ENCODE peak calls at places on chromosomes 16 and 17, in four cellular contexts. S is upper lobe of left lung, B is IMR-90, X is endothelial cell of umbilical vein. H is an unnamed sample.

GRCh38 chr17:2624292-2624731 is 30.9 kb downstream of the PAFAH1B1 start:
- DNase-seq in S (no peak), X (no peak), B (no peak), H (peak)

GRCh38 chr17:79159471-79159870 is 84.8 kb downstream of the ENGASE start:
- DNase-seq in B (no peak), S (peak), X (no peak), H (no peak)

GRCh38 chr16:28927815-28928214 is 2.8 kb upstream of the RABEP2 start:
- DNase-seq in B (no peak), S (no peak), X (no peak), H (no peak)

GRCh38 chr16:27499659-27500055 is 50.1 kb downstream of the GTF3C1 start:
- DNase-seq in S (no peak), X (no peak), B (no peak), H (no peak)

GRCh38 chr16:52489894-52490293 is 57.0 kb downstream of the TOX3 start:
- DNase-seq in B (no peak), X (no peak), S (no peak), H (no peak)

GRCh38 chr16:53714080-53715050 is 10.4 kb downstream of the FTO start:
- DNase-seq in S (no peak), X (no peak), B (no peak), H (no peak)

GRCh38 chr16:81707411-81708321 is 71.4 kb upstream of the PLCG2 start:
- DNase-seq in X (peak), B (peak), S (peak), H (no peak)

GRCh38 chr17:55171634-55172328 is 93.0 kb upstream of the HLF start:
- DNase-seq in X (no peak), S (no peak), B (no peak), H (no peak)

GRCh38 chr17:58323420-58324408 is 4.9 kb downstream of the TSPOAP1 start:
- DNase-seq in X (no peak), B (no peak), S (no peak), H (no peak)

GRCh38 chr17:58321571-58322525 is 6.7 kb downstream of the TSPOAP1 start:
- DNase-seq in X (no peak), B (no peak), S (peak), H (no peak)

GRCh38 chr17:58324409-58325288 is 3.9 kb downstream of the TSPOAP1 start:
- DNase-seq in B (peak), X (no peak), S (peak), H (peak)

GRCh38 chr17:58320570-58321323 is 7.8 kb downstream of the TSPOAP1 start:
- DNase-seq in S (no peak), X (no peak), B (no peak), H (no peak)

GRCh38 chr17:58322581-58323419 is 5.8 kb downstream of the TSPOAP1 start:
- DNase-seq in X (no peak), B (no peak), S (no peak), H (no peak)
- TF ChIP-seq POLR2A in X (no peak), B (no peak), S (no peak), H (no peak)

GRCh38 chr17:7579839-7580630 is 597 bp downstream of the CD68 start:
- DNase-seq in X (no peak), S (no peak), B (no peak), H (no peak)

GRCh38 chr17:7576432-7576937 is 3.0 kb upstream of the CD68 start:
- DNase-seq in B (no peak), X (no peak), S (no peak), H (no peak)

GRCh38 chr17:7580631-7581554 is 1.5 kb downstream of the CD68 start:
- DNase-seq in B (no peak), S (no peak), X (no peak), H (peak)

GRCh38 chr17:7577327-7578199 is 1.9 kb upstream of the CD68 start:
- DNase-seq in S (no peak), B (no peak), X (no peak), H (no peak)

GRCh38 chr17:7579001-7579838 is at the start of gene CD68:
- DNase-seq in X (peak), B (peak), S (no peak), H (peak)
- TF ChIP-seq POLR2A in X (peak), B (peak), S (peak), H (peak)

DNA sequence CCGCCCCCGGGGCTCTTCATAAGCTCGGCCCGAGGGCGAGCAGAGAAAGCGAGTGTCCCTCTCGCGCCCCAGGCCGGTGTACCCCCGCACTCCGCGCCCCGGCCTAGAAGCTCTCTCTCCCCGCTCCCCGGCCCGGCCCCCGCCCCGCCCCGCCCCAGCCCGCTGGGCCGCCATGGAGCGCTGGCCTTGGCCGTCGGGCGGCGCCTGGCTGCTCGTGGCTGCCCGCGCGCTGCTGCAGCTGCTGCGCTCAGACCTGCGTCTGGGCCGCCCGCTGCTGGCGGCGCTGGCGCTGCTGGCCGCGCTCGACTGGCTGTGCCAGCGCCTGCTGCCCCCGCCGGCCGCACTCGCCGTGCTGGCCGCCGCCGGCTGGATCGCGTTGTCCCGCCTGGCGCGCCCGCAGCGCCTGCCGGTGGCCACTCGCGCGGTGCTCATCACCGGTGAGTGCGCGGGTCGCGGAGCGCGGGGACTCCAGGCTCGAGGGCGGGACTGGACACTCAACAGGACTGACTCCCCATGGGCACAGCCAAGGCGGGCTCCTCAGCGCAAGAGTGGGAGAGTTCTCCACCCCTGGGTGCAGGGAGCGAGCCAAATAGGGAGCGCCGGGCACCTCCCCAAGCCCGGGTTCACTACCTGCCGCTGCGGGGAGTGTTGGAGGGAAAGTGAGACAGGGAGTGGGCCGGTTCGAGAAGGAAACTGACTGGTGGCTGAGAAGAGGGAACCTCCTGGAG is at the start of gene HSD11B2:
- DNase-seq in S (peak), B (peak), X (peak), H (peak)
- TF ChIP-seq POLR2A in S (no peak), B (no peak), X (no peak), H (no peak)

DNA sequence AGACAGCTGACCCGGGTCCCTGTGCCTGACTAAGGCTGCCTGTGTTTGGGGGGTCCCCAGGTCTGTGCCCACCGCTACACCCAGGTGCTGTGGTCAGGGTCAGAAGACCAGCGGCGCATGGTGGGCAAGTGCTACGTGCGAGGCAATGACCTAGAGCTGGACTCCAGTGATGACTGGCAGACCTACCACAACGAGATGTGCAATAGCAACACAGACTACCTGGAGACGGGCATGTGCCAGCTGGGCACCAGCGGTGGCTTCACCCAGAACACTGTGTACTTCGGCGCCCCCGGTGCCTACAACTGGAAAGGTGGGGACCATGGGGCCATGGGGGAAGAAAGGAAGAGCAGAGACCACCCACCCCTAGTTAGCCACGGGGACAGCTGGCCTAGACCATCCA is 12.1 kb downstream of the ITGA3 start:
- DNase-seq in S (no peak), X (no peak), B (no peak), H (no peak)
- TF ChIP-seq POLR2A in S (no peak), X (no peak), B (no peak), H (no peak)

DNA sequence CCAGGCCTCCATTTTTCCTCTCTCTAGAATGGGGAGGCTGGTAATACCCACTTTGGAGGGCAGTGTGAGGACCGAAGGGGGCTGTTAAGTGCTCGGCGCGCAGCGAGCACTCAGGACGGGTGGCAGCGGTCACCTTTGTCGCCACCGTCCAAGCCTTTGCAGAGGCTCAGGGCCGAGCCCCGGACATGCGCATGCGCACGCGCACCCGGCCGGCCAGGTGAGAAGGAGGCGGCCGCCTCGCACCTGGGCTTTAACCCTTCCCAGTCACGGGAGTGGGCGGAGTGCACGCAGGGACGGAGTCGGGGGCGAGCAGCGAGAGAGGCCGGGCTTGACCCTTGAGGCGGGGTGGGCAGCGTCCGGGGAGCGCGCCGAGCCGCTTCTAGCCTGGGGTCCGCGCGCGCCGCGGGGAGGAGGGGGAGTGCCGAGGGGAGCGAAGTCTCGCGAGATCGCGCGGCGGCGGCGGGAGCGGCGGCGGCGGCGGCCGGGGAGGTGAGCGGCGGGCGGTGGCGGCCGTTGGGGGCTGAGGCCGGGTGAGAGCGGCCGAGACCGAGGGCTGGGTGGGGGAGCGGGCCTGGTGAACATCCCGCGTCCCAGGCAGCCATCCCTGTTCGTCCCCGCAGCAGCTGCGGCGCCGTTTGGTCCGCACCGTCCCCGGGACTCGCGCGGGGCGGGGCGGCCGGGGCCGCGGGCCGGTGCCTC is at the start of gene MRTFB:
- DNase-seq in B (peak), X (peak), S (peak), H (peak)
- TF ChIP-seq POLR2A in B (no peak), X (no peak), S (no peak), H (no peak)

DNA sequence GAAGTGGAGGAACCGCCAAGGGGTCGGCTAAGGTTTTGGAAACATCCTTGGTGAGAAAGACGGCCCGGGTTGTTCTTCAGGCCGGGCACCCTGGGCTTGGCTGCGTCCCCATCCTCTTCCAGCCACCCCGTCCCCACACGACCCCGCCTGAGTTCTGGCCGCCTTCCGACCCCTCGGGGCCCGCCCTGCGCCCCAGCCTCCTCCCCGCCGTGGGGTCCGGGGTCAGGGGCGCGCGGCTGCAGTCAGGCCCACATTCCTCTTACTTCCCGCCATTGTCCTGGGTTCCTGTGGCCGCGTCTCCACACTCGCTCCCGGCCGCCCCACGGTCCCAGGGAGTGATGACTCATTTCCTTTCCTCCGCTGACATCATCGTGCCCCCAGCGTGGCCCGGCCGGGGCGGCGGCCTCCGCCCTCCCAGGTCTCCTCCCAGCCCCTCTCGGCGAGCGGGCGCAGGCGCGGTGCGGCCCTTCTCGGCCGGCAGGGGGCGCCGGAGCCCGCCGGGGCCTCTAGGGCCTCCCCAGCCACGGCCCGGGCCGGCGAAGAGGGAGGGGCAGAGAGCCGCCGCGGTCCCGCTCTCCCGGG is 59.6 kb downstream of the WSB1 start:
- DNase-seq in X (peak), S (peak), B (peak), H (peak)
- TF ChIP-seq POLR2A in X (peak), S (peak), B (peak), H (peak)

GRCh38 chr17:28471127-28471453 is 2.4 kb upstream of the SLC13A2 start:
- DNase-seq in B (no peak), X (no peak), S (no peak), H (no peak)
- TF ChIP-seq POLR2A in B (no peak), X (no peak), S (no peak), H (no peak)

GRCh38 chr17:16120937-16121336 is 94.4 kb downstream of the NCOR1 start:
- DNase-seq in B (no peak), S (peak), X (no peak), H (no peak)
- TF ChIP-seq POLR2A in B (no peak), S (no peak), X (no peak), H (no peak)

GRCh38 chr17:39636927-39637736 is at the start of gene STARD3:
- DNase-seq in X (peak), S (peak), B (peak), H (peak)
- TF ChIP-seq POLR2A in X (peak), S (no peak), B (no peak), H (peak)